ENCODE peak calls at places on chromosomes 7 and 10, in nine cellular contexts. L, O, Q, J, T, M, S, A and R are unnamed samples.

GRCh38 chr10:52379287-52379686 is 65.2 kb downstream of the DKK1 start:
- DNase-seq in L (no peak), O (no peak), Q (no peak), J (no peak), T (no peak), M (no peak), S (no peak), A (no peak), R (no peak)

GRCh38 chr7:12643644-12644043 is 43.8 kb upstream of the ARL4A start:
- DNase-seq in L (no peak), O (no peak), Q (no peak), J (no peak), T (no peak), M (no peak), S (no peak), A (no peak), R (no peak)

GRCh38 chr10:99522511-99523250 is 10.1 kb upstream of the NKX2-3 start:
- DNase-seq in L (no peak), O (peak), Q (no peak), J (no peak), T (no peak), M (no peak), S (no peak), A (no peak), R (no peak)

GRCh38 chr7:157401567-157402387 is 65.0 kb downstream of the DNAJB6 start:
- DNase-seq in L (no peak), O (no peak), Q (no peak), J (no peak), T (no peak), M (no peak), S (no peak), A (no peak), R (no peak)

GRCh38 chr10:129820451-129820850 is 143.6 kb downstream of the EBF3 start:
- DNase-seq in L (no peak), O (no peak), Q (no peak), J (no peak), T (no peak), M (no peak), S (no peak), A (no peak), R (no peak)

GRCh38 chr10:132397036-132397541 is at the start of gene PWWP2B:
- DNase-seq in L (peak), O (no peak), Q (no peak), J (no peak), T (no peak), M (no peak), S (peak), A (peak), R (no peak)

GRCh38 chr7:57775396-57776088 is 325.6 kb downstream of the ZNF716 start:
- DNase-seq in L (no peak), O (no peak), Q (no peak), J (no peak), T (no peak), M (no peak), S (no peak), A (no peak), R (no peak)

GRCh38 chr10:131499566-131499965 is 188.0 kb upstream of the TCERG1L start:
- DNase-seq in L (no peak), O (no peak), Q (no peak), J (no peak), T (no peak), M (no peak), S (no peak), A (no peak), R (no peak)

GRCh38 chr7:147567043-147567442 is 1023.5 kb upstream of the C7orf33 start:
- DNase-seq in L (no peak), O (no peak), Q (no peak), J (peak), T (no peak), M (no peak), S (no peak), A (no peak), R (no peak)

GRCh38 chr7:143047327-143047726 is 4.8 kb upstream of the OR6V1 start:
- DNase-seq in L (no peak), O (no peak), Q (no peak), J (no peak), T (no peak), M (no peak), S (no peak), A (no peak), R (no peak)

GRCh38 chr10:61456095-61456789 is 3.1 kb upstream of the TMEM26 start:
- DNase-seq in L (no peak), O (no peak), Q (no peak), J (no peak), T (no peak), M (no peak), S (peak), A (no peak), R (no peak)

GRCh38 chr7:111736475-111736874 is 174.2 kb upstream of the IMMP2L start:
- DNase-seq in L (no peak), O (no peak), Q (no peak), J (no peak), T (no peak), M (no peak), S (peak), A (no peak), R (no peak)

GRCh38 chr10:100501423-100501822 is 18.2 kb downstream of the SEC31B start:
- DNase-seq in L (no peak), O (no peak), Q (no peak), J (no peak), T (no peak), M (no peak), S (peak), A (peak), R (no peak)

GRCh38 chr10:89646833-89647570 is 2.0 kb upstream of the PANK1 start:
- DNase-seq in L (no peak), O (no peak), Q (no peak), J (no peak), T (no peak), M (no peak), S (no peak), A (no peak), R (no peak)

GRCh38 chr10:110861476-110861875 is 10.3 kb upstream of the PDCD4 start:
- DNase-seq in L (no peak), O (no peak), Q (no peak), J (no peak), T (no peak), M (no peak), S (no peak), A (no peak), R (no peak)

GRCh38 chr7:43763183-43763582 is 4.7 kb downstream of the BLVRA start:
- DNase-seq in L (no peak), O (peak), Q (no peak), J (no peak), T (no peak), M (no peak), S (no peak), A (no peak), R (no peak)

GRCh38 chr7:132906193-132906829 is 175.6 kb downstream of the CHCHD3 start:
- DNase-seq in L (no peak), O (no peak), Q (no peak), J (no peak), T (no peak), M (no peak), S (no peak), A (no peak), R (no peak)

GRCh38 chr7:121023683-121024507 is 35.4 kb downstream of the CPED1 start:
- DNase-seq in L (no peak), O (no peak), Q (no peak), J (no peak), T (no peak), M (no peak), S (peak), A (peak), R (no peak)

GRCh38 chr7:42167206-42167913 is 69.6 kb downstream of the GLI3 start:
- DNase-seq in L (no peak), O (no peak), Q (no peak), J (no peak), T (no peak), M (no peak), S (peak), A (no peak), R (no peak)

GRCh38 chr7:13262929-13263530 is 575.6 kb downstream of the ARL4A start:
- DNase-seq in L (no peak), O (no peak), Q (no peak), J (no peak), T (no peak), M (no peak), S (peak), A (peak), R (no peak)

GRCh38 chr7:5266148-5267028 is 16.4 kb upstream of the SLC29A4 start:
- DNase-seq in L (no peak), O (no peak), Q (no peak), J (peak), T (no peak), M (no peak), S (no peak), A (no peak), R (no peak)

GRCh38 chr7:35253680-35254495 is at the start of gene TBX20:
- DNase-seq in L (peak), O (peak), Q (no peak), J (no peak), T (no peak), M (no peak), S (peak), A (peak), R (no peak)

GRCh38 chr7:610141-610530 is 90.5 kb upstream of the PDGFA start:
- DNase-seq in L (no peak), O (no peak), Q (no peak), J (peak), T (no peak), M (no peak), S (no peak), A (no peak), R (no peak)

GRCh38 chr7:135597926-135598305 is 40.2 kb downstream of the NUP205 start:
- DNase-seq in L (no peak), O (no peak), Q (no peak), J (no peak), T (no peak), M (no peak), S (no peak), A (no peak), R (no peak)

GRCh38 chr7:79050592-79050991 is 402.9 kb downstream of the MAGI2 start:
- DNase-seq in L (no peak), O (no peak), Q (no peak), J (no peak), T (no peak), M (no peak), S (peak), A (peak), R (no peak)

GRCh38 chr10:15068802-15069201 is 19.8 kb downstream of the ACBD7 start:
- DNase-seq in L (no peak), O (no peak), Q (no peak), J (no peak), T (no peak), M (no peak), S (peak), A (peak), R (no peak)

GRCh38 chr10:33952692-33953360 is 618.4 kb upstream of the NRP1 start:
- DNase-seq in L (no peak), O (no peak), Q (no peak), J (no peak), T (peak), M (no peak), S (peak), A (no peak), R (no peak)

GRCh38 chr7:46970486-46970885 is 611.4 kb downstream of the TNS3 start:
- DNase-seq in L (no peak), O (no peak), Q (no peak), J (no peak), T (peak), M (no peak), S (no peak), A (no peak), R (no peak)

GRCh38 chr7:50369408-50370026 is 65.0 kb downstream of the IKZF1 start:
- DNase-seq in L (no peak), O (no peak), Q (peak), J (no peak), T (no peak), M (no peak), S (no peak), A (peak), R (no peak)

GRCh38 chr10:121823993-121824463 is 103.8 kb downstream of the ATE1 start:
- DNase-seq in L (no peak), O (no peak), Q (peak), J (no peak), T (no peak), M (no peak), S (peak), A (peak), R (no peak)

GRCh38 chr10:7388602-7389001 is 22.2 kb downstream of the SFMBT2 start:
- DNase-seq in L (no peak), O (no peak), Q (no peak), J (no peak), T (no peak), M (no peak), S (no peak), A (no peak), R (no peak)

GRCh38 chr7:23981314-23981713 is 271.3 kb downstream of the STK31 start:
- DNase-seq in L (no peak), O (no peak), Q (no peak), J (no peak), T (peak), M (no peak), S (no peak), A (no peak), R (no peak)

GRCh38 chr10:68987611-68988010 is 992 bp upstream of the KIFBP start:
- DNase-seq in L (no peak), O (no peak), Q (no peak), J (no peak), T (no peak), M (no peak), S (no peak), A (no peak), R (no peak)

GRCh38 chr10:68989317-68989990 is 851 bp downstream of the KIFBP start:
- DNase-seq in L (no peak), O (no peak), Q (no peak), J (no peak), T (no peak), M (no peak), S (peak), A (peak), R (no peak)

GRCh38 chr10:68992721-68993440 is 4.3 kb downstream of the KIFBP start:
- DNase-seq in L (no peak), O (no peak), Q (no peak), J (no peak), T (no peak), M (peak), S (peak), A (peak), R (no peak)

DNA sequence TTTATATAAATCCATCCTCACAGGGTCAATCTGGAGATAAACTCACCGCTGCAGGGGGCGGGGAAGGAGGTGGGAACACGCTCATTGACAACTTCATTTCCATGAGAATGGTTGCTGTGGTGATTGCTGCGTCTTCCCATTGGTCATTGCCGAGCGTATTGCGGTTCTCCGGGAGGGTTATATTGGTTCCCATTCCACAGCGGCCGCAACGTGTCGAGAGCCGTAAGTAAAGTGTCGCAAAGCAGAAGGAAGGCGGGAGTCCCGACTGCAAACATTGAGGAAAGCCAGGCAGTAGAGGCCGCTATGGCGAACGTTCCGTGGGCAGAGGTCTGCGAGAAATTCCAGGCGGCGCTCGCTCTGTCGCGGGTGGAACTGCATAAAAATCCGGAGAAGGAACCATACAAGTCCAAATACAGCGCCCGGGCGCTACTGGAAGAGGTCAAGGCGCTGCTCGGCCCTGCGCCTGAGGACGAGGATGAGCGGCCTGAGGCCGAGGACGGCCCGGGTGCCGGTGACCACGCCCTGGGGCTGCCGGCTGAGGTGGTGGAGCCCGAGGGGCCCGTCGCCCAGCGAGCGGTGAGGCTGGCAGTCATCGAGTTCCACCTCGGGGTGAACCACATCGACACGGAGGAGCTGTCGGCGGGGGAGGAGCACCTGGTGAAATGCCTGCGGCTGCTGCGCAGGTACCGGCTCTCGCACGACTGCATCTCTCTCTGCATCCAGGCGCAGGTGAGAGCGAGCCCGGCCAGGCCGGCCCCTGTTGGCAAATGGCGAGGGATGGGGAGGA is at the start of gene KIFBP:
- DNase-seq in L (peak), O (peak), Q (peak), J (peak), T (peak), M (peak), S (peak), A (peak), R (peak)
- TF ChIP-seq CTCF in L (peak), O (peak), Q (peak), J (peak), T (peak), M (peak), S (peak), A (peak), R (peak)

DNA sequence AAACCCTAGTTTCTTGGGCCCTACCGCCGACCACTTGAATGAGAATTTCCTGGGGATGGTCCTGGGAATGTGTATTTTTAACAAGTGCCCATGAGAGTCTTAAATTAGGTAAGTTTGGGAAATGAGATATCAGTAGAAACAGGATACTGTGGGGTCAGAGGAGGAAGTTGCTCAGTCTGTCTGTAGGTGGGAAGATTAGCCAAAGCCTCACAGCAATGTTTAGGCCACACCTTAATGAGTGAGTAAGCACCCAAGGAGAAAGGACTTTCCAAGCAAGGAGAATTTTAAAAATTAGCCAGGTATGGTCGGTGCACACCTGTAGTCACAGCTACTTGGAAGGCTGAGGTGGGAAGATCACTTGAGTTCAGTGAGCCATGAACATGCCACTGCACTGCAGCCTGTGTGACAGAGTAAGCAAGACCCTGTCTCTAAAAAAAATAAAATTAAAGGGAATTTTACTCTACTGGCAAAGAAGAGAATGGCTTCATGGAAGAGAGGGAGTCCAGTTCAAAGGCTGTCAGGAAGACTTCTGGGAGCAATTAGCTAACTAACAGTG is 31.9 kb downstream of the PAPSS2 start:
- DNase-seq in L (no peak), O (no peak), Q (no peak), J (no peak), T (peak), M (no peak), S (no peak), A (no peak), R (no peak)
- H3K4me3 ChIP-seq in L (no peak), O (no peak), Q (no peak), J (no peak), T (no peak), M (no peak), S (no peak), A (no peak), R (no peak)

GRCh38 chr10:79284158-79284871 is 63.0 kb upstream of the PPIF start:
- DNase-seq in L (no peak), O (no peak), Q (no peak), J (no peak), T (no peak), M (no peak), S (no peak), A (no peak), R (no peak)

GRCh38 chr10:79287973-79288715 is 59.1 kb upstream of the PPIF start:
- DNase-seq in L (no peak), O (no peak), Q (no peak), J (no peak), T (no peak), M (no peak), S (no peak), A (no peak), R (no peak)

GRCh38 chr10:79282388-79282787 is 64.9 kb upstream of the PPIF start:
- DNase-seq in L (no peak), O (no peak), Q (no peak), J (no peak), T (no peak), M (no peak), S (no peak), A (no peak), R (no peak)

GRCh38 chr10:79286318-79286951 is 60.8 kb upstream of the PPIF start:
- DNase-seq in L (peak), O (peak), Q (no peak), J (peak), T (no peak), M (no peak), S (peak), A (no peak), R (peak)

DNA sequence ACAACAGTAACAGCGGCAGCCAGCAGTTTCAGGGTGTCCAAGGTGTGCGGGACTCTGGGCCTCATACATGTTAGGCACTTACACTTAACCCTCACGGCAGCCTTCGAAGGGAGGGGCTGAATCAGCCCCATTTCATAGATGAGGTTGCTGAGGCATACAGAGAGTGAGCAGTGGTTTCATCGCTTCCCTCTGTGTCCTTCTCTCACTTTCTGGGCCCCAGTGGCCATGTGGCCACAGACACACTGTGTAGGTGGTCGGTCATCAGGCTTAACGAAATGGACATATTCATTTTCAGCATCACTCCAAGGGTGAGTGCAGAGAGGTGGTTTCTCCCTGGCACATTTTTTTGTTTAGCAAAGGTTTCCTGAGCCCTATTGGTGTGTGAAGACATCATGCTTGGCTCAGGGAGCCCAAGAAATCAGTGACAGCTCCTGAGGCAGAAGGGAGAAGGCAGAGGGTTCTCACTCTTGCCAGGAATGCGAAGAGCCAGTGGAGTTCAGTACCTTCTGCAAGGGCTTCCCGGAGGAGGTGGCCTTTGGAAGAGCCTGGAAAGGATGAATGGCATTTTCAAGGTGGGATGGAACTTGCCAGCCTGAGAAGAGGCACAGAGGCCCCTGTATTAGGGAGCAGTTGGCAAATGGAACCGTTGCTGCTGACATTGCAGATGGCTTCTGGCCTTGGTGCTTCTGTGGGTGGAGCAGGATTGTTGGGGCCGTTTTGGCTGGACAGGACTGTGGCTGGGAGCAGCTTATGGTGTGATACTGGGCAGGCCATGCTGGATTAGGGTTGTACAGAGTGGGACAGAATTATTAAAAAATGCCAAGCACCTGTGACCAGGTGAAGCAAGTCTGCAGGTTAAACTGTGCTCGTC is 61.7 kb upstream of the PPIF start:
- DNase-seq in L (no peak), O (no peak), Q (no peak), J (no peak), T (no peak), M (no peak), S (no peak), A (no peak), R (no peak)
- H3K27ac ChIP-seq in L (peak), O (peak), Q (no peak), J (peak), T (no peak), M (no peak), S (no peak), A (no peak), R (peak)

DNA sequence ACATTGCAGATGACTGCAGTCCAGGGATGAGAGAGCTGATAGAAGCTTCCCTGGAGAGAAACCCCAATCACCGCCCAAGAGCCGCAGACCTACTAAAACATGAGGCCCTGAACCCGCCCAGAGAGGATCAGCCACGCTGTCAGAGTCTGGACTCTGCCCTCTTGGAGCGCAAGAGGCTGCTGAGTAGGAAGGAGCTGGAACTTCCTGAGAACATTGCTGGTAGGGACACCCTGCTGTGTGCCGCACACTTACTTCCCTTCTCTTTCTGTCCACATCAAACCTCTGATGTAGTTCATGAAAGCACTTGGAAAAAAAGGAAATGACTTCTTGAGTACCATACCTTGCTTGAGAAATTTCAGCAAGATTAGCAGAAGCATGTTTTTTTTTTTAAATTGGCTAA is 25.3 kb downstream of the MAP3K8 start:
- DNase-seq in L (peak), O (peak), Q (no peak), J (no peak), T (no peak), M (peak), S (no peak), A (no peak), R (no peak)
- TF ChIP-seq CTCF in L (no peak), O (no peak), Q (no peak), J (no peak), T (no peak), M (no peak), S (no peak), A (no peak), R (no peak)